ENCODE peak calls at places on chromosomes 3 and 15, in four cellular contexts. U, N, F and J are unnamed samples.
A peak's percentile ranks its signal among the peaks of the same experiment; 100 is the strongest.

GRCh38 chr15:73139416-73140082 is 87.3 kb downstream of the NEO1 start:
- ATAC-seq in F (no peak), N (no peak), U (no peak), J (no peak)

GRCh38 chr3:113277886-113278598 is 66.7 kb downstream of the BOC start:
- ATAC-seq in N (no peak), U (no peak), F (no peak), J (no peak)

GRCh38 chr15:47363653-47364052 is 353.7 kb upstream of the SEMA6D start:
- ATAC-seq in U (no peak), N (no peak), F (no peak), J (no peak)

GRCh38 chr3:42451546-42452230 is 41.3 kb upstream of the LYZL4 start:
- ATAC-seq in N (peak; percentile 96), F (peak; percentile 55), U (no peak), J (peak; percentile 63)

GRCh38 chr3:178585439-178585838 is 49.2 kb downstream of the KCNMB2 start:
- ATAC-seq in F (no peak), U (peak; percentile 30), N (no peak), J (no peak)

GRCh38 chr15:97903560-97904195 is 56.8 kb upstream of the ARRDC4 start:
- ATAC-seq in U (peak; percentile 3), N (peak; percentile 28), F (peak; percentile 41), J (peak; percentile 11)

GRCh38 chr3:158961911-158962310 is 160.1 kb downstream of the MFSD1 start:
- ATAC-seq in U (no peak), N (no peak), F (peak; percentile 66), J (no peak)

GRCh38 chr15:47607750-47608149 is 109.6 kb upstream of the SEMA6D start:
- ATAC-seq in U (no peak), N (peak; percentile 62), F (no peak), J (no peak)

GRCh38 chr3:157311633-157312365 is 124.9 kb upstream of the PTX3 start:
- ATAC-seq in N (no peak), F (no peak), U (no peak), J (peak; percentile 84)

GRCh38 chr3:113136071-113136470 is 75.3 kb upstream of the BOC start:
- ATAC-seq in U (peak; percentile 56), N (peak; percentile 28), F (peak; percentile 33), J (peak; percentile 30)

GRCh38 chr15:68763063-68763462 is 57.6 kb downstream of the ANP32A start:
- ATAC-seq in U (no peak), N (no peak), F (no peak), J (no peak)

GRCh38 chr3:101828289-101828688 is 21.0 kb upstream of the NFKBIZ start:
- ATAC-seq in F (no peak), U (no peak), N (no peak), J (no peak)

GRCh38 chr15:77836901-77837648 is 204.4 kb upstream of the LINGO1 start:
- ATAC-seq in F (no peak), U (no peak), N (no peak), J (no peak)

GRCh38 chr3:55723653-55724406 is 236.7 kb upstream of the WNT5A start:
- ATAC-seq in U (no peak), F (no peak), N (no peak), J (no peak)

GRCh38 chr15:62068787-62069170 is 2.0 kb downstream of the C2CD4A start:
- ATAC-seq in F (no peak), U (no peak), N (no peak), J (no peak)

GRCh38 chr3:143897558-143898305 is 49.5 kb upstream of the SLC9A9 start:
- ATAC-seq in N (no peak), U (peak; percentile 51), F (peak; percentile 64), J (no peak)

GRCh38 chr3:45647148-45647619 is 42.0 kb upstream of the SACM1L start:
- ATAC-seq in N (peak; percentile 70), U (peak; percentile 95), F (peak; percentile 76), J (peak; percentile 83)

GRCh38 chr3:123307064-123307463 is 105.3 kb downstream of the SEC22A start:
- ATAC-seq in N (no peak), F (no peak), U (no peak), J (no peak)

DNA sequence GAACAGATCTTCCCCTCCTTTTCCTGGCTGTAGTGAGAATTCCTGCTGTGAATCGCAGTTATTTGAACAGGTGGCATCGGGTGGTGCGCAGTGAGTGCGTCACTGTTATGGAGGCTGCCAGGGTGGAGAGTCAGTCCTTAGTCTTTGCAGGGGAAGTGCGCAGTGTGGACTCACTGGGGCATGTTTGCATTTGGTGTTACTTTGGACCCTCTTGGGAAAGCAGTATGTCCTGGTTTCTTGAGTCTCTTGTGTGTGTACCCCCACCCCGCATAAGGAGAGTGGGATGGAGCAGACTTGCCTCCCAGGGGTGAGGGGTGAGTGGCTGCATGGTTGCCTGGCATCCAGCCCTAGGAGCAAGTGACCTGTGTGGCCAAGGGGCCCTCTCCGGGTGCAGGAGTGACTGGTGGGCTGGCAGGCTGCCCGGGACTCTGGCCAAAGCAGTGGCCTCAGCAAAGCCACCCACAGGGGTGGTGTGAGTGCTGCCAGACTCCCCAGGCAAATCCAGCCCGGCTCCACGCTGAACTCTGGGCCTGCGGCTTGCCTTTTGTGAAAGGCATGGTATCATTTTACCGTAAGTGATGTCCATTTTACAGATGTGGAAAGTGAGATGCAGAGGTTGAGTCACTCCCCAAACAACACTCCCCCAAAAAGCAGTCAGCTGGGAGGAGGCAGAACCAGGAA is 46.4 kb downstream of the DNASE1L3 start:
- ATAC-seq in N (peak; percentile 85), U (peak; percentile 82), F (no peak), J (no peak)
- H3K4me1 ChIP-seq in N (peaks cover 52% of the 10 kb centered on the region), U (peaks cover 57% of the 10 kb centered on the region), F (peaks cover 24% of the 10 kb centered on the region), J (peaks cover 70% of the 10 kb centered on the region)

GRCh38 chr15:36645106-36645505 is 65.7 kb downstream of the CDIN1 start:
- ATAC-seq in N (no peak), F (no peak), U (no peak), J (no peak)
- TF ChIP-seq CTCF in N (peak; percentile 19), F (peak; percentile 56), U (no peak), J (peak; percentile 27)

DNA sequence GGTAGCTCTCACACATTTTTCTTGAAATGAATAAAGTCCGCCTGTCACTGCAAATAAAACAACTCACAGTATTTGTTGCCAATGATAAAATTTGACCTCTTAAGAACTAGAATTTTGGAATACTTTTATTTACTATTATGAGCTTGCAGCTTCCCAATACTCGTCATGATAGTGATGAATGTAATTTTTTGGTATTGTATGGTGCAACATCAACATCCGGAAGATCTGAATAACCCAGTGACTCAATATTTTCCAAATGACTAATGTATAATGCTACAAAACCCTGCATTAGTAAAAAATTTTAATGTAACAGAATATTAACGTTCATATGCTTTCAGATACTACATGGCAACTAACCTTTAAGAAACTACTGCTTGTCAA is 95.5 kb downstream of the IGF2BP2 start:
- ATAC-seq in N (no peak), F (peak; percentile 50), U (no peak), J (no peak)
- H3K27ac ChIP-seq in N (no peak overlapping the region), F (peak overlapping the region; percentile 93), U (no peak overlapping the region), J (no peak overlapping the region)

GRCh38 chr3:149235599-149236424 is 14.2 kb upstream of the CP start:
- ATAC-seq in F (no peak), U (no peak), N (no peak), J (no peak)
- H3K4me1 ChIP-seq in F (no peaks in the 10 kb centered on the region), U (no peaks in the 10 kb centered on the region), N (peaks cover 4% of the 10 kb centered on the region), J (no peaks in the 10 kb centered on the region)

GRCh38 chr3:182785142-182785541 is 8.2 kb upstream of the ATP11B start:
- ATAC-seq in N (no peak), F (no peak), U (no peak), J (no peak)
- TF ChIP-seq CTCF in N (no peak), F (no peak), U (no peak), J (no peak)

DNA sequence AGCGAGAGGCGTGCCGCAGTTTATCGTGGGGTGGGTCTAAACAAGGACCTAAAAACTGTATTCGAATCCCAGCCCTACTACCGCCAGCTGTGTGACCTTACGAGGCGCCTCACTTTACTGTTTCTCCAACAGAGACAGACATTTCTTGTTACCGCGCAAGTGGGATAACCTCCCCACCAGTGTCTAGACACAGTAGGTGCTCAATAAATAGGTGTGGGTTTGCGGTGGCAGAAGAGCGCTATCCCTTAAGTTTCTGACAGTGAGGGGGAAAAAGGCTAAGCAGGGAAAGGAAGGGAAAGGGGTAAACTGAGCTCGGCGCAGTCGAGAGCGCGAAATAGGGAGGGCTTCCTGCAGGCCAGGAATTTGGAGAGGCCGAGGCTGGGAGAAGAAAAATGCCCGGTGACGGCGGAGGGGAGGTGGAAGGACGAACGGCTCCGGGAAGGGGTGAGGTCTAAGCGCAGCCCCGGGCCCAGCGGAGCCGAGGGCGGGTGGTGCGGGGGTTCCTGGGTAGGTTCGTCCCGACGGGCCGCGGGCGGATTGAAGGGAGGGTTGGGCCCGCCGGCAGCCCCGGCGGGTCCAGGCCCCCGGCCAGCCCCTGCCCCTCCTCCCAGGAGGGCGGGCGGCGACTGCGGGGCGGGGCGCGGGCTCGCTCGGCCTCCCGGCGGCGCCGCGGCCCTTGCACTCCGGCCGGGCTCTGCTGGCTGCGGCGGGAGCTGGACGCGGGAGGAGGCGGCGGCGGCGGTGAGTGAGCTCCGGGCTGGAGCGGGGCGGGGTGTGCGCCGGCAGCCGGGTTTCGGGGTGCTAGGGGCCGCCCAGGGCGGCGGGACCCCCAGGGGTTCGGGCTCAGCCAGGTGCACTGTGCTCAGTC is at the start of gene CGNL1:
- ATAC-seq in N (peak; percentile 71), U (peak; percentile 90), F (peak; percentile 58), J (peak; percentile 90)
- H3K27ac ChIP-seq in N (peak within 1 kb of the TSS; percentile 32), U (peak within 1 kb of the TSS; percentile 59), F (no peak within 1 kb of the TSS), J (peak within 1 kb of the TSS; percentile 81)

DNA sequence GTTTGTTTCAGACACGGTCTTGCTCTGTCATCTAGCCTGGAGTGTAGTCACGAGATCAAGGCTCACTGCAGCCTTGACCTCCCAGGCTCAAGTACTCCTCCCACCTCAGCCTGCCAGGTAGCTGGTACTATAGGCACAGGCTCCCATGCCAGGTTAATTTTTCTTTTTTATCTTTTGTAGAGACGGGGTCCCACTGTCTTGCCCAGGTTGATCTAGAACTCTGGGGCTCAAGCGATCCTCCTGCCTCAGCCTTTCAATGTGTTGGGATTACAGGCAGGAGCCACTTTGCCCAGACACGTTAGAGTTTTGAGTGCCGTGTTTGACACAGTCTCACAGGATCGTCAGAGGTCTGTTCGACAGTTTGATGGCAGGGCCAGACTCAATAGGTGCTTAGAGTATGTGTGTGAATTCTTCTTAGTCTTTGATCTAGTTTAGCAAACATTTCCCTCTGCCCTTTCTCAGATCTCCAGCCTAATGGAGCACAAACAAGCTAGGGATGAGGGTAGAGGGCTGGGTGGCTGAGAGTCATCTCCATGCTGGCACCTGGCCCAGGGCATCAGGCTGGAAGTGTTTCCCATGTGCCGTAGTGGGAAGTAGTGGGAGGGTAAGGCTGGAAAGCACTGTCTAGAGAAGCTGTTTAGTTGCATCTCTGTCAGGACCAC is 66.1 kb upstream of the DLG1 start:
- ATAC-seq in N (peak; percentile 67), F (peak; percentile 9), U (no peak), J (no peak)
- H3K4me1 ChIP-seq in N (peaks cover 19% of the 10 kb centered on the region), F (peaks cover 28% of the 10 kb centered on the region), U (no peaks in the 10 kb centered on the region), J (peaks cover 13% of the 10 kb centered on the region)

DNA sequence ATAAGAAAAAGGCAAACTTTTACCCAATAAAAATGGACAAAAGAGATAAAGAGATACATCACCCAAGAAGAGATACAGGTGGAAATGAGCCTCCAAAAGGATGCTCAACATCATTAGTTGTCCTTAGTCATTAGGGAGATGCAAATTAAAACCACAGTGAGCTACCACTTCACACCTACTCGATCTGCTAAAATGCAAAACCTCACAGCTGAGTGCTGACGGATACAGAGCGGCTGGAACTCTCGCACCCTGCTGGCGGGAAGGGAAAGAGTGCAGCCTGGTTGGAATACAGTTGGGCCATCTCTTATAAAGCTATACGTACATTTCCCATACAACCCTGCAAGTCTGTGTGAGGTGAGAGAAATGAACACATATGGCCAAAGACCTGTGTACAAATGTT is 78.5 kb upstream of the PRR20G start:
- ATAC-seq in U (no peak), N (no peak), F (no peak), J (no peak)
- TF ChIP-seq CTCF in U (no peak), N (no peak), F (peak; percentile 7), J (no peak)